ENCODE peak calls at places on chromosomes 2 and 18, in six cellular contexts. N, C, L, U, Y and D are unnamed samples.

GRCh38 chr2:216698895-216699294 is 3.5 kb upstream of the IGFBP5 start:
- DNase-seq in N (no peak), C (no peak), L (peak), U (no peak), Y (peak), D (peak)

GRCh38 chr2:43737097-43737854 is 36.6 kb upstream of the DYNC2LI1 start:
- DNase-seq in N (no peak), C (no peak), L (peak), U (no peak), Y (no peak), D (no peak)

GRCh38 chr18:78934551-78935225 is 44.9 kb upstream of the SALL3 start:
- DNase-seq in N (no peak), C (no peak), L (no peak), U (no peak), Y (no peak), D (no peak)

GRCh38 chr2:202091476-202091875 is 18.4 kb downstream of the KIAA2012 start:
- DNase-seq in N (no peak), C (no peak), L (no peak), U (no peak), Y (peak), D (no peak)

GRCh38 chr2:239300871-239301742 is 99.7 kb downstream of the HDAC4 start:
- DNase-seq in N (no peak), C (no peak), L (peak), U (no peak), Y (no peak), D (no peak)

GRCh38 chr2:96534701-96535181 is 1.8 kb upstream of the ARID5A start:
- DNase-seq in N (no peak), C (no peak), L (no peak), U (no peak), Y (no peak), D (no peak)

GRCh38 chr2:112047537-112048235 is 7.4 kb upstream of the TMEM87B start:
- DNase-seq in N (no peak), C (no peak), L (peak), U (no peak), Y (no peak), D (peak)

GRCh38 chr18:57439617-57439975 is 4.4 kb downstream of the ONECUT2 start:
- DNase-seq in N (no peak), C (peak), L (peak), U (no peak), Y (no peak), D (no peak)

GRCh38 chr2:226187601-226188000 is 612.0 kb downstream of the IRS1 start:
- DNase-seq in N (no peak), C (no peak), L (no peak), U (no peak), Y (no peak), D (no peak)

GRCh38 chr2:109428841-109429710 is 184.7 kb downstream of the SEPTIN10 start:
- DNase-seq in N (no peak), C (no peak), L (no peak), U (no peak), Y (no peak), D (no peak)

GRCh38 chr2:231919341-231920035 is 6.7 kb downstream of the NPPC start:
- DNase-seq in N (no peak), C (no peak), L (no peak), U (no peak), Y (no peak), D (no peak)

GRCh38 chr2:21354113-21354679 is 230.4 kb downstream of the TDRD15 start:
- DNase-seq in N (no peak), C (no peak), L (no peak), U (no peak), Y (no peak), D (peak)

GRCh38 chr18:21741511-21742322 is 1.1 kb downstream of the MIB1 start:
- DNase-seq in N (peak), C (peak), L (peak), U (peak), Y (no peak), D (no peak)

GRCh38 chr2:52536929-52537460 is 1230.6 kb upstream of the CHAC2 start:
- DNase-seq in N (no peak), C (no peak), L (no peak), U (no peak), Y (no peak), D (no peak)

GRCh38 chr18:61988100-61988499 is 95.3 kb upstream of the RNF152 start:
- DNase-seq in N (no peak), C (no peak), L (no peak), U (no peak), Y (no peak), D (no peak)

GRCh38 chr2:19979932-19980331 is 10.0 kb downstream of the WDR35 start:
- DNase-seq in N (no peak), C (no peak), L (no peak), U (no peak), Y (no peak), D (no peak)

GRCh38 chr2:69381337-69381737 is 5.7 kb downstream of the GFPT1 start:
- DNase-seq in N (no peak), C (no peak), L (no peak), U (no peak), Y (peak), D (no peak)

GRCh38 chr18:8264861-8265411 is 344.3 kb upstream of the RAB12 start:
- DNase-seq in N (no peak), C (no peak), L (no peak), U (no peak), Y (no peak), D (peak)

GRCh38 chr2:6073260-6074141 is 381.3 kb downstream of the SOX11 start:
- DNase-seq in N (peak), C (no peak), L (peak), U (no peak), Y (no peak), D (no peak)

GRCh38 chr2:10428355-10428754 is 19.8 kb downstream of the ODC1 start:
- DNase-seq in N (no peak), C (no peak), L (no peak), U (no peak), Y (no peak), D (no peak)

GRCh38 chr2:20666364-20667150 is at the start of gene GDF7:
- DNase-seq in N (no peak), C (no peak), L (peak), U (no peak), Y (no peak), D (peak)

GRCh38 chr2:208069186-208069585 is 43.9 kb upstream of the PLEKHM3 start:
- DNase-seq in N (no peak), C (no peak), L (no peak), U (no peak), Y (no peak), D (no peak)